ENCODE peak calls at places on chromosome 19, in five cellular contexts. E is HFF-Myc; K is naive thymus-derived CD8-positive, alpha-beta T cell; S is Peyer's patch; W is mucosa of gallbladder. O is an unnamed sample.

GRCh38 chr19:12139309-12139708 is 841 bp downstream of the ZNF20 start:
- DNase-seq in W (no peak), K (no peak), E (no peak), S (no peak), O (no peak)

GRCh38 chr19:35022460-35022859 is 7.8 kb upstream of the SCN1B start:
- DNase-seq in K (no peak), S (no peak), W (no peak), E (no peak), O (no peak)

GRCh38 chr19:1363599-1363998 is 20.1 kb upstream of the NDUFS7 start:
- DNase-seq in E (no peak), W (no peak), S (peak; percentile 61), K (no peak), O (no peak)

GRCh38 chr19:48508729-48509310 is 2.8 kb downstream of the LMTK3 start:
- DNase-seq in E (no peak), S (no peak), W (no peak), K (no peak), O (no peak)

GRCh38 chr19:11408591-11408990 is 10.5 kb downstream of the RGL3 start:
- DNase-seq in E (no peak), S (no peak), W (no peak), K (no peak), O (no peak)

GRCh38 chr19:41702208-41702651 is 6.2 kb upstream of the CEACAM5 start:
- DNase-seq in S (no peak), E (no peak), K (no peak), W (no peak), O (peak; percentile 64)

GRCh38 chr19:42443944-42444398 is 1.2 kb upstream of the CXCL17 start:
- DNase-seq in K (no peak), W (no peak), E (no peak), S (no peak), O (no peak)

GRCh38 chr19:18433039-18433691 is 4.8 kb downstream of the ISYNA1 start:
- DNase-seq in E (no peak), W (no peak), K (no peak), S (peak; percentile 78), O (no peak)

GRCh38 chr19:53659292-53659691 is 27.5 kb downstream of the DPRX start:
- DNase-seq in W (peak; percentile 15), S (no peak), E (no peak), K (no peak), O (peak; percentile 16)